ENCODE peak calls at places on chromosomes 3 and 15, in five cellular contexts. One of them, this sample, is unnamed.

GRCh38 chr15:26564354-26564753 is 208.5 kb downstream of the GABRB3 start:
- DNase-seq in GM12864: no peak
- DNase-seq in tibial nerve: no peak
- DNase-seq in tibial artery: no peak
- DNase-seq in bronchial epithelial cell: no peak
- DNase-seq in this sample: no peak

GRCh38 chr15:39736646-39737550 is 45.7 kb downstream of the FSIP1 start:
- DNase-seq in tibial artery: no peak
- DNase-seq in bronchial epithelial cell: no peak
- DNase-seq in GM12864: no peak
- DNase-seq in tibial nerve: no peak
- DNase-seq in this sample: no peak

GRCh38 chr3:37171144-37171543 is 3.2 kb downstream of the LRRFIP2 start:
- DNase-seq in bronchial epithelial cell: no peak
- DNase-seq in GM12864: no peak
- DNase-seq in tibial artery: peak; percentile 35
- DNase-seq in tibial nerve: no peak
- DNase-seq in this sample: no peak

GRCh38 chr3:174072675-174073074 is 675.1 kb downstream of the NLGN1 start:
- DNase-seq in tibial nerve: no peak
- DNase-seq in bronchial epithelial cell: peak; percentile 79
- DNase-seq in tibial artery: no peak
- DNase-seq in GM12864: no peak
- DNase-seq in this sample: no peak

GRCh38 chr15:81189583-81190283 is 6.9 kb upstream of the IL16 start:
- DNase-seq in GM12864: no peak
- DNase-seq in tibial nerve: peak; percentile 61
- DNase-seq in tibial artery: peak; percentile 81
- DNase-seq in bronchial epithelial cell: no peak
- DNase-seq in this sample: peak; percentile 99

GRCh38 chr15:71747128-71748083 is 62.9 kb upstream of the NR2E3 start:
- DNase-seq in tibial artery: no peak
- DNase-seq in tibial nerve: no peak
- DNase-seq in bronchial epithelial cell: peak; percentile 98
- DNase-seq in GM12864: no peak
- DNase-seq in this sample: peak; percentile 68

GRCh38 chr15:45715528-45715927 is 80.7 kb downstream of the SQOR start:
- DNase-seq in bronchial epithelial cell: peak; percentile 20
- DNase-seq in tibial nerve: no peak
- DNase-seq in GM12864: no peak
- DNase-seq in tibial artery: no peak
- DNase-seq in this sample: peak; percentile 54

GRCh38 chr15:64982472-64982871 is 7.2 kb downstream of the SPG21 start:
- DNase-seq in tibial nerve: no peak
- DNase-seq in tibial artery: no peak
- DNase-seq in bronchial epithelial cell: no peak
- DNase-seq in GM12864: no peak
- DNase-seq in this sample: no peak

GRCh38 chr15:25805006-25805405 is 58.1 kb downstream of the ATP10A start:
- DNase-seq in bronchial epithelial cell: no peak
- DNase-seq in tibial nerve: no peak
- DNase-seq in GM12864: no peak
- DNase-seq in tibial artery: no peak
- DNase-seq in this sample: no peak

GRCh38 chr15:55360256-55360655 is 41.2 kb downstream of the PIGB start:
- DNase-seq in GM12864: no peak
- DNase-seq in tibial nerve: no peak
- DNase-seq in tibial artery: no peak
- DNase-seq in bronchial epithelial cell: no peak
- DNase-seq in this sample: no peak

GRCh38 chr3:181711325-181712135 is at the start of gene SOX2:
- DNase-seq in bronchial epithelial cell: peak; percentile 83
- DNase-seq in tibial nerve: no peak
- DNase-seq in tibial artery: no peak
- DNase-seq in GM12864: no peak
- DNase-seq in this sample: peak; percentile 39
- H3K4me3 ChIP-seq in bronchial epithelial cell: peak within 1 kb of the TSS; percentile 85
- H3K4me3 ChIP-seq in tibial nerve: peak within 1 kb of the TSS; percentile 38
- H3K4me3 ChIP-seq in tibial artery: peak within 1 kb of the TSS; percentile 38
- H3K4me3 ChIP-seq in GM12864: no peak within 1 kb of the TSS
- H3K4me3 ChIP-seq in this sample: no peak within 1 kb of the TSS

GRCh38 chr15:75023194-75024101 is at the start of gene PPCDC:
- DNase-seq in bronchial epithelial cell: peak; percentile 85
- DNase-seq in GM12864: peak; percentile 88
- DNase-seq in tibial artery: peak; percentile 97
- DNase-seq in tibial nerve: peak; percentile 94
- DNase-seq in this sample: peak; percentile 96
- TF ChIP-seq CTCF in bronchial epithelial cell: no peak
- TF ChIP-seq CTCF in GM12864: no peak
- TF ChIP-seq CTCF in tibial artery: no peak
- TF ChIP-seq CTCF in tibial nerve: no peak
- TF ChIP-seq CTCF in this sample: no peak

GRCh38 chr3:114089675-114090074 is 33.1 kb downstream of the QTRT2 start:
- DNase-seq in bronchial epithelial cell: no peak
- DNase-seq in GM12864: no peak
- DNase-seq in tibial artery: no peak
- DNase-seq in tibial nerve: no peak
- DNase-seq in this sample: no peak

GRCh38 chr3:114095808-114096207 is 39.3 kb downstream of the QTRT2 start:
- DNase-seq in tibial artery: no peak
- DNase-seq in tibial nerve: no peak
- DNase-seq in bronchial epithelial cell: no peak
- DNase-seq in GM12864: no peak
- DNase-seq in this sample: no peak

GRCh38 chr3:114092151-114093000 is 35.8 kb downstream of the QTRT2 start:
- DNase-seq in tibial nerve: no peak
- DNase-seq in tibial artery: no peak
- DNase-seq in GM12864: no peak
- DNase-seq in bronchial epithelial cell: peak; percentile 10
- DNase-seq in this sample: peak; percentile 44

GRCh38 chr3:114093596-114093995 is 37.1 kb downstream of the QTRT2 start:
- DNase-seq in tibial nerve: peak; percentile 66
- DNase-seq in tibial artery: peak; percentile 55
- DNase-seq in GM12864: no peak
- DNase-seq in bronchial epithelial cell: peak; percentile 88
- DNase-seq in this sample: peak; percentile 86

GRCh38 chr3:114093001-114093350 is 36.4 kb downstream of the QTRT2 start:
- DNase-seq in GM12864: no peak
- DNase-seq in tibial nerve: no peak
- DNase-seq in bronchial epithelial cell: no peak
- DNase-seq in tibial artery: no peak
- DNase-seq in this sample: no peak
- H3K4me3 ChIP-seq in GM12864: no peak overlapping the region
- H3K4me3 ChIP-seq in tibial nerve: no peak overlapping the region
- H3K4me3 ChIP-seq in bronchial epithelial cell: no peak overlapping the region
- H3K4me3 ChIP-seq in tibial artery: no peak overlapping the region
- H3K4me3 ChIP-seq in this sample: no peak overlapping the region

GRCh38 chr3:52277972-52278509 is 408 bp downstream of the WDR82 start:
- DNase-seq in tibial nerve: no peak
- DNase-seq in tibial artery: peak; percentile 54
- DNase-seq in GM12864: no peak
- DNase-seq in bronchial epithelial cell: peak; percentile 42
- DNase-seq in this sample: peak; percentile 46
- TF ChIP-seq CTCF in tibial nerve: peak; percentile 30
- TF ChIP-seq CTCF in tibial artery: peak; percentile 28
- TF ChIP-seq CTCF in GM12864: peak; percentile 42
- TF ChIP-seq CTCF in bronchial epithelial cell: peak; percentile 53
- TF ChIP-seq CTCF in this sample: peak; percentile 40

GRCh38 chr3:141237701-141238521 is 6.3 kb downstream of the PXYLP1 start:
- DNase-seq in bronchial epithelial cell: no peak
- DNase-seq in tibial nerve: no peak
- DNase-seq in GM12864: no peak
- DNase-seq in tibial artery: no peak
- DNase-seq in this sample: no peak

GRCh38 chr3:141242035-141242721 is 10.6 kb downstream of the PXYLP1 start:
- DNase-seq in tibial nerve: no peak
- DNase-seq in GM12864: no peak
- DNase-seq in bronchial epithelial cell: no peak
- DNase-seq in tibial artery: peak; percentile 55
- DNase-seq in this sample: peak; percentile 42

GRCh38 chr3:141241248-141242034 is 9.8 kb downstream of the PXYLP1 start:
- DNase-seq in tibial artery: peak; percentile 82
- DNase-seq in bronchial epithelial cell: no peak
- DNase-seq in GM12864: no peak
- DNase-seq in tibial nerve: no peak
- DNase-seq in this sample: no peak

GRCh38 chr3:141240290-141241247 is 8.9 kb downstream of the PXYLP1 start:
- DNase-seq in tibial artery: no peak
- DNase-seq in bronchial epithelial cell: peak; percentile 34
- DNase-seq in tibial nerve: no peak
- DNase-seq in GM12864: no peak
- DNase-seq in this sample: peak; percentile 62

DNA sequence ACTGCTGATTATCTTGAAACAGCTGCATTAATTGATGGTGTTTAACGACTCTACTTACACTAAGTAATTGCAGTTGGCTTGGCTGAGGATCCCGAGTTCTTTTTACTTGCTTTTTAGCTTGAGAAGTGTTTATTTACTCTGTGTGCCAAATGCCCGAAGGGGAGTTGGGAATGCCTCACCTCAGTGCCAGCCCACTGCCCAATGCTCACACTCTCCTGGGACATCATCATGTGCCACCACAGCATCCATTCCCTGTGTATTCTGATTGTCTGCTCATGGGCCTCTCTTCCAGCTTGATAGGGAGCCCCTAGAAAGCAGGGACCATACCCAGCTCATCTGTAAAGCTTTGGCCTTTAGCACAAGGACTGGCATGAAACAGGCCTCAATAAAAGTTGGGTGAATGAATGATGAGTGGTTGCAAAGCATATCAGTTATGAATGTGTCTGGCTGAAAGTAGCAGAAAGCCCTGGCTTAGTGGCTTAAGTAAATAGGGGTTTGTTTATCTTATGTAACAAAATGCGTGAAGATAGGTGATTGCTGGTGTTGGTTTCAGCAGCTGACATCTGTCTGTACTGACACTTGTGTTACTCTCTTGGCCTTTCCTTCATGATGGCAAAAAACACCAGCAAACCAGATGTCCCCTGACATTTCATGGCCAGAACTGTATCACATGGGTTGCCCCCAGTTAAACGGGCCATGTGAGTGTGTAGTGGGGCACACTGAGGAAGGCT is 8.1 kb downstream of the PXYLP1 start:
- DNase-seq in tibial artery: no peak
- DNase-seq in bronchial epithelial cell: no peak
- DNase-seq in tibial nerve: no peak
- DNase-seq in GM12864: no peak
- DNase-seq in this sample: no peak
- H3K4me3 ChIP-seq in tibial artery: no peak overlapping the region
- H3K4me3 ChIP-seq in bronchial epithelial cell: no peak overlapping the region
- H3K4me3 ChIP-seq in tibial nerve: no peak overlapping the region
- H3K4me3 ChIP-seq in GM12864: no peak overlapping the region
- H3K4me3 ChIP-seq in this sample: no peak overlapping the region

GRCh38 chr3:113532698-113533533 is 561 bp downstream of the SIDT1 start:
- DNase-seq in GM12864: no peak
- DNase-seq in tibial nerve: no peak
- DNase-seq in tibial artery: peak; percentile 29
- DNase-seq in bronchial epithelial cell: no peak
- DNase-seq in this sample: no peak

GRCh38 chr3:113535898-113536297 is 3.5 kb downstream of the SIDT1 start:
- DNase-seq in tibial artery: no peak
- DNase-seq in bronchial epithelial cell: no peak
- DNase-seq in tibial nerve: no peak
- DNase-seq in GM12864: no peak
- DNase-seq in this sample: no peak

GRCh38 chr3:113534365-113534764 is 2.0 kb downstream of the SIDT1 start:
- DNase-seq in GM12864: no peak
- DNase-seq in tibial artery: no peak
- DNase-seq in bronchial epithelial cell: no peak
- DNase-seq in tibial nerve: no peak
- DNase-seq in this sample: no peak

GRCh38 chr3:113533534-113533892 is 1.2 kb downstream of the SIDT1 start:
- DNase-seq in tibial nerve: no peak
- DNase-seq in tibial artery: no peak
- DNase-seq in bronchial epithelial cell: no peak
- DNase-seq in GM12864: no peak
- DNase-seq in this sample: no peak

DNA sequence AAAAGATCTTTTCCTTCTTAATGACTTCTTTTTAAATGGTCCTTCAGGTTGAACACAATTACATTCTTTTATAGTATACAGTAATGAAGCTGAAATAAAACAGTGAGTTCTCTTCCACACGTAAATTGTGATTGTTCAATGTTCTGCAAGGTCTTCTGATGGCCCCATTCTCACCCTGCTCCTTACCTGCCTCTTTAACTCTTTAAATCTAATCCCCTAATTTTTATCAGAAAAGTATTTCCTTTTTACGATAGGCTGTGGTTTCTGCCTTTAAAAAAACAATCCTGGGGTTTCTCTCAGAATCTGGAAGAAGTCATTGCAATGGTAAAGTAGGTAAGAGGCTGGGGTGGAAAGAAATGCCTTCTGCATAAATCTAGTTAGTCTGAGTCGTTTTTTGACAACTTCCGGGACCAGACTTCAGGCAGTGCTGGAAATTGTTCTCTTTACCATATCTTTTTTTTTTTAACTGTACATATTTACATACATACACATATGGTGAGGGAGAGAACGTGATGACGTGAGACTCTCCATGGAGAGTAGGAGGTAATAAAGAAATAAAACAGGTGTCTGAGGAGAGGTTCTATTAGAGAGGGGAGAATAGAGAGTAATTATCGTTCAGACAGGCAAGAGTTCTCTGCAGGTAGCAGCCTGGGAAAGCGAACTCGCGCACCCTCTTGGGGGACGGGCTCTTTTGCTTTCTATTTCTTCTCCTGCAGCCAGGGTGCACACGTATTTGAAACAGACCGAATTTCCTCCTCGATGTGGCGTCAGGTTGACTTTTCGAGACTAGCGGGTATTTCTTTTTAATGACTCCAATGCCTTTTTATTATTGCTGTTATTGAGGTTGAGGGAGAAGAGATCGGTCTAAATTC is at the start of gene SIDT1:
- DNase-seq in tibial nerve: no peak
- DNase-seq in tibial artery: no peak
- DNase-seq in bronchial epithelial cell: peak; percentile 44
- DNase-seq in GM12864: peak; percentile 65
- DNase-seq in this sample: no peak
- TF ChIP-seq CTCF in tibial nerve: no peak
- TF ChIP-seq CTCF in tibial artery: no peak
- TF ChIP-seq CTCF in bronchial epithelial cell: no peak
- TF ChIP-seq CTCF in GM12864: no peak
- TF ChIP-seq CTCF in this sample: peak; percentile 7

This sample was measured in fibroblast of pulmonary artery.